ENCODE peak calls at places on chromosomes 3 and 15, in seven cellular contexts. J, L, Z, P, N, D and W are unnamed samples. For H3K9me2, the result is how much of the 10 kb centered on the place peaks cover.

GRCh38 chr15:81407679-81408078 is 33.7 kb upstream of the TMC3 start:
- DNase-seq in D (no peak), Z (no peak), N (no peak), J (no peak), P (no peak), L (no peak), W (no peak)

GRCh38 chr3:115100172-115100571 is 46.9 kb downstream of the ZBTB20 start:
- DNase-seq in Z (no peak), J (peak), L (no peak), N (peak), D (peak), P (peak), W (peak)

GRCh38 chr3:23928525-23928924 is 11.6 kb downstream of the RPL15 start:
- DNase-seq in P (no peak), Z (no peak), J (no peak), D (no peak), L (no peak), N (no peak), W (no peak)

GRCh38 chr3:101976473-101976872 is 127.2 kb downstream of the NFKBIZ start:
- DNase-seq in J (no peak), L (peak), P (no peak), N (no peak), D (no peak), Z (no peak), W (no peak)

GRCh38 chr3:74041068-74041675 is 416.4 kb upstream of the PDZRN3 start:
- DNase-seq in D (no peak), L (peak), J (peak), Z (no peak), N (no peak), P (no peak), W (no peak)

GRCh38 chr3:28218071-28218916 is 23.1 kb upstream of the CMC1 start:
- DNase-seq in P (no peak), J (no peak), Z (no peak), L (no peak), N (no peak), D (no peak), W (no peak)

GRCh38 chr15:98952381-98952803 is 55.2 kb downstream of the PGPEP1L start:
- DNase-seq in J (peak), Z (no peak), D (no peak), L (peak), P (no peak), N (no peak), W (no peak)

GRCh38 chr15:74613953-74614743 is 1.5 kb upstream of the CLK3 start:
- DNase-seq in N (peak), L (no peak), P (no peak), J (no peak), D (peak), Z (no peak), W (no peak)

GRCh38 chr3:42525736-42526345 is 23.4 kb downstream of the VIPR1 start:
- DNase-seq in N (no peak), P (no peak), J (no peak), L (no peak), Z (no peak), D (no peak), W (no peak)

GRCh38 chr3:125025647-125026046 is 30.1 kb downstream of the HEG1 start:
- DNase-seq in L (no peak), J (no peak), D (no peak), P (no peak), Z (no peak), N (no peak), W (no peak)

GRCh38 chr3:64207289-64208086 is 17.8 kb downstream of the PRICKLE2 start:
- DNase-seq in P (peak), D (peak), N (no peak), J (no peak), L (no peak), Z (no peak), W (peak)

GRCh38 chr3:61594978-61595687 is 33.8 kb downstream of the PTPRG start:
- DNase-seq in D (no peak), Z (no peak), N (no peak), J (no peak), L (no peak), P (peak), W (no peak)

GRCh38 chr3:113631143-113631542 is 65.3 kb downstream of the USF3 start:
- DNase-seq in N (no peak), L (no peak), J (peak), Z (no peak), D (no peak), P (no peak), W (no peak)

GRCh38 chr3:54826255-54826691 is 101.6 kb downstream of the LRTM1 start:
- DNase-seq in J (no peak), D (no peak), N (no peak), Z (no peak), L (no peak), P (peak), W (no peak)

GRCh38 chr15:68635142-68635541 is 56.3 kb downstream of the CORO2B start:
- DNase-seq in Z (no peak), P (peak), N (no peak), J (peak), L (no peak), D (peak), W (no peak)

GRCh38 chr15:42133892-42134502 is 22.4 kb downstream of the PLA2G4F start:
- DNase-seq in D (peak), J (peak), P (peak), Z (peak), N (peak), L (peak), W (peak)

GRCh38 chr3:152780553-152780952 is 54.4 kb upstream of the P2RY1 start:
- DNase-seq in N (no peak), P (peak), Z (no peak), J (no peak), D (no peak), L (no peak), W (no peak)

GRCh38 chr15:60358935-60359672 is 38.7 kb downstream of the ANXA2 start:
- DNase-seq in N (no peak), P (peak), Z (no peak), J (no peak), D (peak), L (no peak), W (no peak)

GRCh38 chr3:152229692-152230091 is 39.0 kb upstream of the MBNL1 start:
- DNase-seq in N (peak), L (no peak), D (no peak), P (no peak), J (no peak), Z (no peak), W (no peak)

GRCh38 chr3:57951106-57951882 is 56.9 kb upstream of the FLNB start:
- DNase-seq in J (no peak), L (no peak), P (peak), Z (peak), D (peak), N (no peak), W (peak)

GRCh38 chr15:67720556-67721175 is 104.6 kb upstream of the SKOR1 start:
- DNase-seq in D (no peak), L (no peak), N (no peak), P (no peak), J (peak), Z (no peak), W (no peak)

GRCh38 chr3:47385007-47385406 is 4.2 kb downstream of the PTPN23 start:
- DNase-seq in P (no peak), J (no peak), Z (no peak), D (no peak), N (no peak), L (no peak), W (peak)

GRCh38 chr3:134419966-134420321 is 45.7 kb upstream of the AMOTL2 start:
- DNase-seq in P (no peak), D (no peak), N (no peak), Z (no peak), L (no peak), J (no peak), W (no peak)

GRCh38 chr3:59499954-59500353 is 450.1 kb upstream of the CFAP20DC start:
- DNase-seq in N (peak), J (no peak), L (no peak), D (no peak), P (no peak), Z (no peak), W (no peak)

GRCh38 chr15:74857082-74857655 is 14.2 kb upstream of the ULK3 start:
- DNase-seq in P (no peak), Z (no peak), D (peak), L (no peak), J (peak), N (no peak), W (no peak)

GRCh38 chr3:414063-414462 is 217.5 kb downstream of the CHL1 start:
- DNase-seq in P (peak), L (no peak), D (no peak), J (peak), Z (no peak), N (peak), W (peak)

GRCh38 chr3:72753495-72753894 is 94.8 kb downstream of the SHQ1 start:
- DNase-seq in N (no peak), L (no peak), J (no peak), P (no peak), D (no peak), Z (no peak), W (peak)

GRCh38 chr3:72761410-72761809 is 86.8 kb downstream of the SHQ1 start:
- DNase-seq in Z (no peak), J (peak), N (no peak), P (no peak), D (no peak), L (no peak), W (no peak)

GRCh38 chr3:72754582-72754981 is 93.7 kb downstream of the SHQ1 start:
- DNase-seq in Z (no peak), D (no peak), L (no peak), N (no peak), P (no peak), J (no peak), W (no peak)

GRCh38 chr3:72756900-72757299 is 91.3 kb downstream of the SHQ1 start:
- DNase-seq in P (no peak), D (no peak), J (peak), L (peak), N (no peak), Z (no peak), W (no peak)
- H3K9me2 ChIP-seq in P (under half), D (under half), J (under half), L (under half), N (under half), Z (under half), W (under half)

DNA sequence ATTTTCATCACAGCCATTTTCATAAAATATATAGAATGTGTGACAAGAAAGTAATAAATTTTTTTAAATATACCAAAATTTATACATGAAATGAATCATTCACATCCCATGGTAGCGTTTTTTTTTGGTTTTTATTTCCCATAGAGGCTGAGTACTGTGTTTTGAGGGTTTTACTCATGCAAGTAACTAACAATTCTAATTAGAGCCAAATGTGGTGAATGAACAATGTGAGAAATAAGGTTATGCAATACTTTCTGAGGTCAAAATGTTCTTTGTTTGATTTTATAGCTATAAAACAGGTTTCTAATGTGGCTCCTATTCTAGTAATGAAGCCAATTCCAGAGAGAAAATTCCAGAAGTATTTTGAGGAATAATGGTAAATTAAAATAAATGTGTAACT is 386.8 kb downstream of the TBC1D5 start:
- DNase-seq in D (no peak), P (peak), L (no peak), N (no peak), J (no peak), Z (no peak), W (no peak)
- TF ChIP-seq EZH2phosphoT487 in D (no peak), P (no peak), L (no peak), N (no peak), J (no peak), Z (no peak), W (no peak)

GRCh38 chr3:128410669-128411573 is 55.8 kb downstream of the DNAJB8 start:
- DNase-seq in D (no peak), P (no peak), Z (no peak), N (no peak), L (no peak), J (no peak), W (no peak)
- H3K9me2 ChIP-seq in D (under half), P (under half), Z (under half), N (under half), L (under half), J (under half), W (under half)

DNA sequence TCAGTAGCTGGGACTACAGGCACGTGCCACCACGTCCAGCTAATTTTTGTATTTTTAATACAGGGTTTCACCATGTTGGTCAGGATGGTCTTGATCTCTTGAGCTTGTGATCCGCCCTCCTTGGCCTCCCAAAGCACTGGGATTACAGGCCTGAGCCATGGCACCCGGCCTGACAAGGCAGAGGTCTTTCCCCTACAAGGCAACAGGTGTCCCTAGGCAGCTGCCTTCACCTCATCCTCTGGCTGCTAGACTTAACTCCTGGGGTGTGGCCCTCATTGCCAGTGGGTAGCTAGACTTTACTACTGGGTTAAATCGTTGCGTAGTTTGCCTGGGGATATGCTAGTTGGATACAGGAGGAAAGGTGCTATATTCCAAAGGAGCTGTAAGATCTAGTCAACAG is 81.4 kb downstream of the CHRD start:
- DNase-seq in D (no peak), Z (no peak), L (no peak), P (no peak), J (no peak), N (no peak), W (no peak)
- TF ChIP-seq EZH2phosphoT487 in D (no peak), Z (no peak), L (no peak), P (no peak), J (no peak), N (no peak), W (no peak)

GRCh38 chr3:1843111-1843510 is 255.6 kb upstream of the CNTN4 start:
- DNase-seq in N (no peak), L (no peak), D (no peak), Z (no peak), J (no peak), P (no peak), W (no peak)

GRCh38 chr3:1852950-1853349 is 245.7 kb upstream of the CNTN4 start:
- DNase-seq in D (no peak), Z (no peak), L (no peak), J (no peak), P (no peak), N (no peak), W (no peak)

GRCh38 chr3:1847571-1847970 is 251.1 kb upstream of the CNTN4 start:
- DNase-seq in Z (no peak), P (no peak), N (no peak), J (no peak), D (no peak), L (no peak), W (no peak)

GRCh38 chr3:1848935-1849334 is 249.7 kb upstream of the CNTN4 start:
- DNase-seq in P (no peak), L (no peak), J (no peak), N (no peak), D (no peak), Z (no peak), W (no peak)
- H3K9me2 ChIP-seq in P (under half), L (under half), J (under half), N (under half), D (under half), Z (under half), W (under half)